ENCODE peak calls at places on chromosome 19, in five cellular contexts. One of them, this sample, is unnamed. For H3K36me3, the result is how much of the 10 kb centered on the place peaks cover.

GRCh38 chr19:13931582-13932378 is 6.4 kb downstream of the PODNL1 start:
- DNase-seq in PC-3: no peak
- DNase-seq in heart left ventricle: no peak
- DNase-seq in OCI-LY7: no peak
- DNase-seq in sigmoid colon: no peak
- DNase-seq in this sample: no peak

GRCh38 chr19:11499890-11500420 is 5.7 kb downstream of the ZNF653 start:
- DNase-seq in sigmoid colon: no peak
- DNase-seq in PC-3: no peak
- DNase-seq in heart left ventricle: no peak
- DNase-seq in OCI-LY7: no peak
- DNase-seq in this sample: no peak

GRCh38 chr19:19655051-19655594 is 8.4 kb downstream of the ATP13A1 start:
- DNase-seq in heart left ventricle: no peak
- DNase-seq in PC-3: no peak
- DNase-seq in sigmoid colon: no peak
- DNase-seq in OCI-LY7: no peak
- DNase-seq in this sample: no peak

GRCh38 chr19:55257461-55258411 is 1.1 kb downstream of the PPP6R1 start:
- DNase-seq in PC-3: peak
- DNase-seq in heart left ventricle: no peak
- DNase-seq in sigmoid colon: no peak
- DNase-seq in OCI-LY7: peak
- DNase-seq in this sample: no peak

GRCh38 chr19:11480927-11481776 is at the start of gene ELAVL3:
- DNase-seq in sigmoid colon: no peak
- DNase-seq in OCI-LY7: no peak
- DNase-seq in heart left ventricle: no peak
- DNase-seq in PC-3: no peak
- DNase-seq in this sample: no peak

GRCh38 chr19:28899703-28900102 is 313.2 kb downstream of the UQCRFS1 start:
- DNase-seq in sigmoid colon: peak
- DNase-seq in OCI-LY7: no peak
- DNase-seq in heart left ventricle: no peak
- DNase-seq in PC-3: no peak
- DNase-seq in this sample: no peak

GRCh38 chr19:32677657-32678056 is 2.0 kb downstream of the RGS9BP start:
- DNase-seq in heart left ventricle: no peak
- DNase-seq in PC-3: no peak
- DNase-seq in OCI-LY7: no peak
- DNase-seq in sigmoid colon: no peak
- DNase-seq in this sample: no peak

GRCh38 chr19:54393381-54393780 is 21.9 kb upstream of the TTYH1 start:
- DNase-seq in sigmoid colon: no peak
- DNase-seq in OCI-LY7: no peak
- DNase-seq in heart left ventricle: no peak
- DNase-seq in PC-3: no peak
- DNase-seq in this sample: no peak

GRCh38 chr19:50796128-50796633 is 6.0 kb downstream of the ACP4 start:
- DNase-seq in PC-3: peak
- DNase-seq in sigmoid colon: no peak
- DNase-seq in OCI-LY7: peak
- DNase-seq in heart left ventricle: no peak
- DNase-seq in this sample: no peak

GRCh38 chr19:33441277-33441699 is 67.8 kb downstream of the CEBPG start:
- DNase-seq in sigmoid colon: peak
- DNase-seq in OCI-LY7: no peak
- DNase-seq in PC-3: no peak
- DNase-seq in heart left ventricle: no peak
- DNase-seq in this sample: no peak

GRCh38 chr19:58203814-58204475 is 21.1 kb downstream of the ZNF274 start:
- DNase-seq in heart left ventricle: no peak
- DNase-seq in OCI-LY7: no peak
- DNase-seq in PC-3: no peak
- DNase-seq in sigmoid colon: no peak
- DNase-seq in this sample: no peak

DNA sequence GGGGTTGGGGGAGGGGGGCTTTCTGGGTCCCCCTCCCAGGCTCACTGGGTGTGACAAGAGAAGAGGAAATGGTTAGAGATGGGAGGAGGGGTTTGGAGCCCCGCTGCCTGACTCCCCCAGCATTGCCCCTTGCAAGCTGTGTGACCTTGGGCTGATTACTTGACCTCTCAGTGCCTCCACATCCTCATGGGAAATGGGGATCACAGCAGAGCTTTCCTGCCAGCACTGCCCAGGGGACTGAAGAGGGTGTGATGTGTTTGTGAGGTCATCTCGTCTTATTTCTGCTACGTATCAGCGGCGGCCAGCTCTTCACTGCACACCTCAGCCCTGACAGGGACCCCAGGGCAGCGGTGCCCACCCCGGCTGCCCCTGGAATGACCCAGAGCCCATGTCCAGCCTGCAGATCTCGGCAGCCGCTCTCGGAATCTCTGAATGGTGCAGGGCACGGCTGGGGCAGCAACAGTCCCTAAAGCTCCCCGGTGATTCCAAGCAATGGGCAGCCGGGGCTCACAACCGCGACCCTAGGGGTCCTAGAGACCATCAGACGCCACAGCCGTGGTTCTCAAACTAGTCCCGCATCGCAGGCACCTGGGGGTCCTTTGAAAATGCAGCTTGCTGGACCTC is 8.4 kb downstream of the PNMA8B start:
- DNase-seq in heart left ventricle: no peak
- DNase-seq in OCI-LY7: no peak
- DNase-seq in PC-3: no peak
- DNase-seq in sigmoid colon: no peak
- DNase-seq in this sample: no peak
- H3K4me3 ChIP-seq in heart left ventricle: peak
- H3K4me3 ChIP-seq in OCI-LY7: peak
- H3K4me3 ChIP-seq in PC-3: peak
- H3K4me3 ChIP-seq in sigmoid colon: peak
- H3K4me3 ChIP-seq in this sample: peak

GRCh38 chr19:42111811-42112210 is 20.4 kb downstream of the POU2F2 start:
- DNase-seq in PC-3: no peak
- DNase-seq in heart left ventricle: no peak
- DNase-seq in sigmoid colon: no peak
- DNase-seq in OCI-LY7: no peak
- DNase-seq in this sample: no peak
- H3K36me3 ChIP-seq in PC-3: under half
- H3K36me3 ChIP-seq in heart left ventricle: under half
- H3K36me3 ChIP-seq in sigmoid colon: under half
- H3K36me3 ChIP-seq in OCI-LY7: half or more
- H3K36me3 ChIP-seq in this sample: under half

GRCh38 chr19:1830568-1830967 is 17.7 kb downstream of the REXO1 start:
- DNase-seq in OCI-LY7: no peak
- DNase-seq in PC-3: no peak
- DNase-seq in heart left ventricle: no peak
- DNase-seq in sigmoid colon: no peak
- DNase-seq in this sample: no peak
- TF ChIP-seq CTCF in OCI-LY7: no peak
- TF ChIP-seq CTCF in PC-3: no peak
- TF ChIP-seq CTCF in heart left ventricle: no peak
- TF ChIP-seq CTCF in sigmoid colon: no peak
- TF ChIP-seq CTCF in this sample: no peak

GRCh38 chr19:46351241-46352041 is 4.6 kb downstream of the PPP5C start:
- DNase-seq in heart left ventricle: peak
- DNase-seq in PC-3: peak
- DNase-seq in OCI-LY7: peak
- DNase-seq in sigmoid colon: peak
- DNase-seq in this sample: no peak
- H3K4me3 ChIP-seq in heart left ventricle: no peak
- H3K4me3 ChIP-seq in PC-3: no peak
- H3K4me3 ChIP-seq in OCI-LY7: peak
- H3K4me3 ChIP-seq in sigmoid colon: no peak
- H3K4me3 ChIP-seq in this sample: no peak

DNA sequence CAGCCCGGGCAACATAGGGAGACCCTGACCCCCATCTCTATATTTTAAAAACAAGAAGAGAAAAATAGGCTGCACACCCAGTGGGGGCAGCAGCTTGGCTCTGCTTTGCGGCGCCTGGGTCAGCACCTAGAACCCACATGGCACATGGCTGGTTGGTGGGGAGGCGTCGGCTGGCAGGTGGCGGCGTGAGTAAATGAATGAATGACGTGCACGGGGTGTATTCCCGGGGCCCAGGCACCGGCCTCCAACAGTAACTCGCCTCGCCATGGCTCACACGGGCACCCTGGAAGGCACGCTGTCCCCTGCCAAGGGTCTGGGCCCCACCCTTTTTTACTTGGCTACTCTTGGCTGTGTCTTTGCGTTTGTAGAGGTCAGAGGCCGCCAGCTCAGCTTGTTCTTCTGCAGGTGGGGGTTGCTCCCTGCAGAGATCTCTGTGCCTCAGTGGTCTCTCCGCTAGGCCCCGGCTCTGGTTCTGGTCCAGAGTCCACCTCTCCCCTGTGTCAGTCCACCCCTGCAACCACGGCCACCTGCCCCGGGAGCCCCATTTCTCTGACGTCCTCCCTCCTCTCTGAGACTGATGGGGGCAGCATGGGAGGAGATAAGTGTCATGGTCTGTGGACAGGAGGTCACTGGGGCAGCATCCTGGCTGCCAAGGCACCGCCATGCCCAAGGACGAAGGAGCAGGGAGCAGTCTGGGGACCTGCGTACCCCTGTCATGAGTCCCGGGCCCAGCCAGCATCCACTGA is 5.6 kb downstream of the FZR1 start:
- DNase-seq in heart left ventricle: no peak
- DNase-seq in sigmoid colon: no peak
- DNase-seq in PC-3: no peak
- DNase-seq in OCI-LY7: no peak
- DNase-seq in this sample: no peak
- H3K36me3 ChIP-seq in heart left ventricle: under half
- H3K36me3 ChIP-seq in sigmoid colon: under half
- H3K36me3 ChIP-seq in PC-3: under half
- H3K36me3 ChIP-seq in OCI-LY7: under half
- H3K36me3 ChIP-seq in this sample: under half

GRCh38 chr19:46622118-46622446 is 2.8 kb downstream of the PTGIR start:
- DNase-seq in OCI-LY7: no peak
- DNase-seq in sigmoid colon: no peak
- DNase-seq in heart left ventricle: no peak
- DNase-seq in PC-3: no peak
- DNase-seq in this sample: no peak

GRCh38 chr19:46626441-46626840 is 1.6 kb upstream of the PTGIR start:
- DNase-seq in PC-3: no peak
- DNase-seq in heart left ventricle: no peak
- DNase-seq in sigmoid colon: no peak
- DNase-seq in OCI-LY7: no peak
- DNase-seq in this sample: no peak

GRCh38 chr19:46623915-46624502 is 880 bp downstream of the PTGIR start:
- DNase-seq in PC-3: no peak
- DNase-seq in sigmoid colon: no peak
- DNase-seq in OCI-LY7: no peak
- DNase-seq in heart left ventricle: no peak
- DNase-seq in this sample: no peak

GRCh38 chr19:46625731-46626130 is 842 bp upstream of the PTGIR start:
- DNase-seq in PC-3: no peak
- DNase-seq in OCI-LY7: no peak
- DNase-seq in sigmoid colon: no peak
- DNase-seq in heart left ventricle: no peak
- DNase-seq in this sample: no peak

DNA sequence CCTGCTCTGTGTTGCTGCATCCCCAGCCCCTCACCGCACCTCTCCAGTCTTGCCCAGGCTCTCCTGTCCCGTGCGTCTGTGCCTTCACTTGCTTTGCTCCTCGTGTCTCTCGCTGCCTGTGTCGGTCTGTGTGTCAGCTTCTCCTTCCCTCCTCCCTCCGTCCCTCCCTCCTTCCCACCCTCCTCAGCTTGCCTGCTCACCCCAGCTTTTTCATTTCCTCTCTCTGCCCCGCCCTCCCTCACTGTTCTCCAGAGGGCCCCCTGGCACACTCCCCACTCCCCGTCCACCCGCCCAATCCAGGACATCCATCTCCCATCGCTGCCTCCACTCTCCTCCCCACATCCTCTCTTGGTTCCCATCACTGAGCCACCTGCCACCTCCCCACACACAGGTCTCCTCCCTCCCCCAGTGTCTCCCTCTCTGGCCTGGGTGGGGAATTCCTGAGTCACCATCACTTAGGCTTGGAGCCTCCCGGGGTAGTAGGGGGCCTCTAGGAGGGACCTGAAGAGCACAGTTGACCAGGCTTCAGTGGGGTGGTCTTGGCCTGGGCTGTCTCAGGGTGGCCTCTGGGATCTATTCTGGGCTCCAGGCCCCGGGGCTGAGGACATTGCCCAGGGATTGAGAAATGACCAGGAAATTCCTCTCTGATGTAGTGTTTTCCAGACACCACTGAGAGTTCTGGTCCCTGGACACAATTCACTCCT is at the start of gene PTGIR:
- DNase-seq in OCI-LY7: no peak
- DNase-seq in heart left ventricle: peak
- DNase-seq in sigmoid colon: peak
- DNase-seq in PC-3: no peak
- DNase-seq in this sample: no peak
- TF ChIP-seq CTCF in OCI-LY7: no peak
- TF ChIP-seq CTCF in heart left ventricle: no peak
- TF ChIP-seq CTCF in sigmoid colon: no peak
- TF ChIP-seq CTCF in PC-3: no peak
- TF ChIP-seq CTCF in this sample: no peak

DNA sequence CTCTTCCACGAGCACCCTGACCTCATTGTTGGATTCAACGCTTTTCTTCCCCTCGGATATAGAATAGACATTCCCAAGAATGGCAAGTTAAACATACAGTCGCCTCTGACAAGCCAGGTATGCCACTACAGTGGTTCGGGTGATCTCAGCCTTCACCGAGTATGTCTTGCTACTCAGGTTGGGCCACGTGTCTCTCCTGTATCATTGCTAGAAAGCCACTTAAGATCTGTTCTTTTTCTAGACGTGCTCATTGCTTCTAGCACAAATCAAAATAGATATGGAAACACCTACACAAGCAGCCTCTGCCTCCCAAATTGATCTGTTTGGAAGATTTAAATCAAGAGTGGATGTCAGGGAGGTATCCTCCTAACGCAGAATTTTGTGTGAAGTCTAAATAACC is 2.3 kb downstream of the SIN3B start:
- DNase-seq in OCI-LY7: no peak
- DNase-seq in PC-3: no peak
- DNase-seq in heart left ventricle: no peak
- DNase-seq in sigmoid colon: no peak
- DNase-seq in this sample: no peak
- H3K4me3 ChIP-seq in OCI-LY7: no peak
- H3K4me3 ChIP-seq in PC-3: no peak
- H3K4me3 ChIP-seq in heart left ventricle: no peak
- H3K4me3 ChIP-seq in sigmoid colon: no peak
- H3K4me3 ChIP-seq in this sample: no peak